ENCODE peak calls at places on chromosomes 3 and 15, in ten cellular contexts. R is left ventricle myocardium superior; P is NCI-H1092; V is cardiac fibroblast; D is nephron progenitor cell; I is epithelial cell of esophagus; E is hippocampal formation; S is 8988T; M is skeletal muscle cell; K is naive thymus-derived CD8-positive, alpha-beta T cell. J is an unnamed sample.

GRCh38 chr3:44529927-44530326 is 25.1 kb upstream of the ZKSCAN7 start:
- DNase-seq in R (no peak), P (no peak), V (peak), D (no peak), I (peak), E (no peak), S (no peak), M (no peak), K (no peak), J (no peak)

GRCh38 chr15:76973362-76973743 is 21.6 kb upstream of the PSTPIP1 start:
- DNase-seq in R (peak), P (no peak), V (peak), D (peak), I (peak), E (peak), S (peak), M (no peak), K (peak), J (peak)

GRCh38 chr3:86748015-86748414 is 242.9 kb downstream of the VGLL3 start:
- DNase-seq in R (no peak), P (no peak), V (no peak), D (no peak), I (no peak), E (no peak), S (no peak), M (no peak), K (no peak), J (no peak)

GRCh38 chr3:138408751-138409161 is 25.7 kb upstream of the ESYT3 start:
- DNase-seq in R (no peak), P (no peak), V (no peak), D (no peak), I (no peak), E (no peak), S (no peak), M (no peak), K (no peak), J (no peak)

GRCh38 chr3:168427830-168428471 is 332.2 kb upstream of the GOLIM4 start:
- DNase-seq in R (no peak), P (no peak), V (no peak), D (no peak), I (no peak), E (no peak), S (no peak), M (no peak), K (no peak), J (no peak)

GRCh38 chr3:111729087-111729846 is 129.8 kb upstream of the PHLDB2 start:
- DNase-seq in R (peak), P (no peak), V (peak), D (no peak), I (no peak), E (no peak), S (no peak), M (peak), K (no peak), J (no peak)

GRCh38 chr3:110679235-110679634 is 392.4 kb upstream of the NECTIN3 start:
- DNase-seq in R (no peak), P (no peak), V (no peak), D (no peak), I (no peak), E (no peak), S (no peak), M (no peak), K (no peak), J (no peak)

GRCh38 chr3:194132465-194133358 is 3.2 kb upstream of the HES1 start:
- DNase-seq in R (no peak), P (no peak), V (no peak), D (no peak), I (peak), E (no peak), S (no peak), M (no peak), K (no peak), J (no peak)

GRCh38 chr3:155356594-155357370 is 63.3 kb upstream of the STRIT1 start:
- DNase-seq in R (peak), P (no peak), V (no peak), D (peak), I (no peak), E (no peak), S (no peak), M (no peak), K (no peak), J (no peak)

GRCh38 chr15:57340673-57341259 is 35.5 kb upstream of the CGNL1 start:
- DNase-seq in R (peak), P (no peak), V (peak), D (peak), I (peak), E (peak), S (no peak), M (no peak), K (no peak), J (peak)

GRCh38 chr15:64096486-64097431 is 977 bp downstream of the SNX1 start:
- DNase-seq in R (no peak), P (no peak), V (peak), D (no peak), I (peak), E (no peak), S (no peak), M (no peak), K (no peak), J (peak)

GRCh38 chr15:96300808-96301207 is 29.7 kb upstream of the NR2F2 start:
- DNase-seq in R (no peak), P (no peak), V (no peak), D (no peak), I (no peak), E (no peak), S (no peak), M (no peak), K (no peak), J (no peak)

GRCh38 chr15:37767841-37768455 is 166.5 kb upstream of the TMCO5A start:
- DNase-seq in R (no peak), P (no peak), V (no peak), D (no peak), I (peak), E (no peak), S (no peak), M (no peak), K (no peak), J (no peak)

GRCh38 chr3:54563661-54564200 is 364.1 kb downstream of the LRTM1 start:
- DNase-seq in R (no peak), P (no peak), V (no peak), D (no peak), I (no peak), E (no peak), S (no peak), M (no peak), K (no peak), J (no peak)

GRCh38 chr3:45034612-45035252 is 8.6 kb downstream of the CLEC3B start:
- DNase-seq in R (peak), P (no peak), V (no peak), D (no peak), I (no peak), E (peak), S (no peak), M (no peak), K (no peak), J (no peak)

J was measured in CD4-positive, alpha-beta memory T cell.